ENCODE peak calls at places on chromosomes 1 and 21, in five cellular contexts. F, C, E, U and Y are unnamed samples.

GRCh38 chr1:10796029-10796944 is at the start of gene CASZ1:
- DNase-seq in F (peak; percentile 89), C (peak; percentile 86), E (peak; percentile 89), U (peak; percentile 89), Y (peak; percentile 94)

GRCh38 chr1:169745015-169745861 is 11.4 kb upstream of the SELE start:
- DNase-seq in F (no peak), C (no peak), E (no peak), U (peak; percentile 83), Y (no peak)

GRCh38 chr1:6419397-6419802 is 319 bp downstream of the HES2 start:
- DNase-seq in F (no peak), C (no peak), E (no peak), U (no peak), Y (no peak)

GRCh38 chr21:41361786-41362604 is at the start of gene MX2:
- DNase-seq in F (peak; percentile 48), C (peak; percentile 93), E (no peak), U (peak; percentile 25), Y (peak; percentile 71)

GRCh38 chr1:41232305-41232704 is 9.8 kb downstream of the SCMH1 start:
- DNase-seq in F (no peak), C (no peak), E (no peak), U (no peak), Y (no peak)

GRCh38 chr21:29441651-29442050 is 142.9 kb downstream of the BACH1 start:
- DNase-seq in F (no peak), C (no peak), E (no peak), U (peak; percentile 13), Y (no peak)

GRCh38 chr1:160777486-160778089 is 18.4 kb upstream of the LY9 start:
- DNase-seq in F (peak; percentile 70), C (peak; percentile 4), E (peak; percentile 46), U (no peak), Y (peak; percentile 70)

GRCh38 chr1:112337028-112337531 is 58.9 kb upstream of the CTTNBP2NL start:
- DNase-seq in F (peak; percentile 38), C (peak; percentile 62), E (peak; percentile 53), U (no peak), Y (no peak)

GRCh38 chr1:165228676-165229075 is 127.8 kb downstream of the LMX1A start:
- DNase-seq in F (peak; percentile 33), C (no peak), E (peak; percentile 42), U (no peak), Y (no peak)

GRCh38 chr1:209884665-209885117 is 53.3 kb upstream of the SYT14 start:
- DNase-seq in F (peak; percentile 98), C (peak; percentile 99), E (no peak), U (peak; percentile 99), Y (peak; percentile 89)

GRCh38 chr1:22163137-22163536 is 20.2 kb upstream of the WNT4 start:
- DNase-seq in F (no peak), C (no peak), E (no peak), U (no peak), Y (no peak)

GRCh38 chr1:107682467-107682866 is 282.5 kb downstream of the VAV3 start:
- DNase-seq in F (peak; percentile 93), C (peak; percentile 76), E (no peak), U (no peak), Y (no peak)

GRCh38 chr1:58545591-58546519 is 671 bp downstream of the OMA1 start:
- DNase-seq in F (peak; percentile 65), C (peak; percentile 86), E (peak; percentile 67), U (peak; percentile 62), Y (peak; percentile 91)

GRCh38 chr1:110233861-110234260 is 23.7 kb downstream of the KCNC4 start:
- DNase-seq in F (no peak), C (no peak), E (no peak), U (no peak), Y (no peak)

GRCh38 chr1:12174789-12175455 is 8.1 kb downstream of the TNFRSF1B start:
- DNase-seq in F (no peak), C (peak; percentile 65), E (peak; percentile 43), U (no peak), Y (no peak)

GRCh38 chr1:247576514-247576913 is 11.6 kb upstream of the OR2G2 start:
- DNase-seq in F (peak; percentile 82), C (peak; percentile 11), E (no peak), U (no peak), Y (no peak)

GRCh38 chr1:218553197-218553596 is 208.1 kb downstream of the TGFB2 start:
- DNase-seq in F (peak; percentile 73), C (peak; percentile 52), E (no peak), U (no peak), Y (no peak)

GRCh38 chr1:17438176-17438976 is 1.1 kb downstream of the RCC2 start:
- DNase-seq in F (peak; percentile 53), C (peak; percentile 62), E (peak; percentile 75), U (peak; percentile 48), Y (no peak)

GRCh38 chr1:17438977-17439249 is 564 bp downstream of the RCC2 start:
- DNase-seq in F (no peak), C (no peak), E (peak; percentile 48), U (no peak), Y (no peak)

GRCh38 chr1:17440827-17441168 is 1.3 kb upstream of the RCC2 start:
- DNase-seq in F (peak; percentile 8), C (no peak), E (no peak), U (no peak), Y (no peak)

GRCh38 chr1:17440074-17440826 is 773 bp upstream of the RCC2 start:
- DNase-seq in F (no peak), C (no peak), E (no peak), U (no peak), Y (no peak)

DNA sequence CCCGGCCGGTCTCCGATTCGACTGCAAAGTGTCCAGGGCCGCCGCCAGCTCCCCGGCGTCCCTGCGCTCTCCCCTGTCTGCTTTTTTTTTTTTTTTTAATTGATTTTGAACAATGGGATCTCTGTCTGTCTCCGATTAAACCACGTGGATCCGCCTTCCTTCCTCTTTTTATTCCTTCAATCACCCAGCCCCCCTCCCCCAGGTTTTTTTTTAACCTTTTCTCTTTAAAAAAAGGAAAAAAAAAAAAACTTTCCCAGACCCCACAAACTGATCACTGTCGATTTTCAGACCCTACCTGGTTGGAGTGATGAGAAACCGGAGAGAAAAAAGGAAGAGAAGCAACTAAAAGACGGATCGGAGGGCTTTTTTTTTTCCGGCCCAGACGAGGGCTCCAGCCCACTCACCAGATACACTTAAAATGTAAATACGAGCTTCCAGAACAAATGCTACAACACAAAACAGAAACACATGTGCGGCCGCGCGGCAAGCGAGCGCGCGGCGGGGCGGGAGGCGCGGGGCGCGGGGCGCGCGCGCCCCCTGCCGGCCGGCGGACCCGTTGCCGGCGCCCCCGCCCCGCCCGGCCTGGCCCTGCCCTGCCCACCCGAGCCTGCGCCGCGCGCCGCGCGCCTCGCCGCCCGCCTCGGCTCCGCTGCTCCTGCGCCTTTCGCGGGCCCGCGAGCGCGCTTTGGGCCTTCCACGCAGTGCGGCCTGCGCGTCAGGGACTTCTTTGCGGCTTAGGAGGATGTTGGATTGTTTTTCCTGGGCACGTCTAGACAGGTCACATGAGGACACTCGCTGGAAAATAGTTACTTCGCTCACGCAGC is at the start of gene RCC2:
- DNase-seq in F (peak; percentile 63), C (peak; percentile 88), E (peak; percentile 60), U (peak; percentile 79), Y (peak; percentile 91)
- TF ChIP-seq CTCF in F (no peak), C (no peak), E (no peak), U (no peak), Y (no peak)

DNA sequence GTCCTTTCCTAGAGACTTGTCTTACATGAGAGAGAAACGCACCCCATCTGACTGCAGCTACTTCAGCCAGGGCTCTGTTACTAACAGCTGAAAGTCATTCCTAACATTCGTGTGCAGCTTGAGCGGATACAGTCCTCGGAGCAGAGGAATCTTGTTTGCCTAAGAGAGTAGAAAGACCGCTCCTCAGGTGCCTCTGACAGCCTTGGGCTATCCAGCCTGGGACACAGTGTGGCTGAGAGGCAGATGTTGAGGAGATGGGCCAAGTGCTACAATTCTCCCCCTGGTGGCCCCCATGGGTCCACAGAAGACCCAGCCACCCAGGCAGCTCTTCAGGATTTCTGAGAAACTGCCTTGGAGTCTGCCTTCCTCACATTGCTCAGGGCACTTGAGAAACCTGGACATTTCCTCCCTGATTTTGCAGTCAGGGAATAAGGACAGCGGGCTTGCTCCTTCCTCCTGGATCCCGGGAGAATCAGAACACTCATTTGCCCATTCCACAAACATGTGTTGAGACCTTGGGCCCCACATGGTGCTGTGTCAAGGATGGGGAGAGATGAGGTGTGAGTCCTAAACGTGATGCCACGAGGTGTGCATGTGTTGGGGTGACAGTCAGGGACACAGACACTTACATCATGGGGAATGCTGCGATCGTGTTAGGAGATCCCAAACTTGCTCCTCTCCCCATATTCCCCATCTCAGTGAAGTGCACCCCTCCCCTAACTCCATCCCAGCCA is 13.1 kb downstream of the TRIM62 start:
- DNase-seq in F (no peak), C (no peak), E (no peak), U (no peak), Y (no peak)
- TF ChIP-seq CTCF in F (no peak), C (no peak), E (no peak), U (no peak), Y (peak; percentile 36)

GRCh38 chr1:18045206-18045605 is 62.4 kb upstream of the IGSF21 start:
- DNase-seq in F (no peak), C (no peak), E (no peak), U (no peak), Y (no peak)

GRCh38 chr1:18045654-18046053 is 61.9 kb upstream of the IGSF21 start:
- DNase-seq in F (no peak), C (no peak), E (no peak), U (no peak), Y (no peak)

GRCh38 chr1:18038051-18038450 is 69.5 kb upstream of the IGSF21 start:
- DNase-seq in F (no peak), C (no peak), E (no peak), U (no peak), Y (no peak)

GRCh38 chr1:18041107-18041506 is 66.5 kb upstream of the IGSF21 start:
- DNase-seq in F (no peak), C (no peak), E (no peak), U (no peak), Y (no peak)

DNA sequence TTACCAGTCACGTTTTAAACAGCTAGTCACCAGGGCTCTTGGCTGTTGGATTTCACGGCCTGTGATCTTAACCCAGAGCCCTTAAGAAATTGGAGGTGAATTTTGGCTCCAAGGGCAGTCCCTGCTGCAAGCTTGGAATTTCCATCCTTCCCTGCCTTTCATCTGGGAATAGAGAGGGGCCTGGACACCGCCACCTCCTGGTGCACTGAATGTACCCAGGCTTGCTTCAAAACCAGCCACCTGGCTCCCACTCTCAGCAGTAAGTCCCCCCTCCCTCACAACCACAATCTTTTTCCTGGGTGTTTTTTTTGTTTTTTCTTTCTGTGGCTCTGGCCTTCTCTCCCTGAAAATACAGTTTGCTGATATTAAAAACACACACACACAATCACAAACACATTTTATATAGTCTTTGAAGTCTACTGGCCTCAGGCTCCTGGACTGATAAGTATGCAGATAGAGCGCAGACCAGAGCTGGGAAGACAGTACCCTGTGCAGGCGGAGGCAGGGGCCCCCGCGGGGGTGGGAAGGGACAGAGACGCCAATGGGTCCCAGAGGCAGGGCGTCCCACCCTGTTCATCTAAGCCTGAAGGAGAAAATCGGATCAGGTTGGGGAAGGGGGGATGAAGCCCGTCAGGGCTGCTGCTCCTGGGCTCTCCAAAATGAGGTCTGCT is 65.8 kb upstream of the IGSF21 start:
- DNase-seq in F (no peak), C (no peak), E (peak; percentile 8), U (no peak), Y (no peak)
- TF ChIP-seq CTCF in F (peak; percentile 26), C (no peak), E (no peak), U (no peak), Y (no peak)

GRCh38 chr1:39238476-39238875 is 34.0 kb downstream of the MACF1 start:
- DNase-seq in F (peak; percentile 30), C (peak; percentile 38), E (no peak), U (peak; percentile 78), Y (no peak)

DNA sequence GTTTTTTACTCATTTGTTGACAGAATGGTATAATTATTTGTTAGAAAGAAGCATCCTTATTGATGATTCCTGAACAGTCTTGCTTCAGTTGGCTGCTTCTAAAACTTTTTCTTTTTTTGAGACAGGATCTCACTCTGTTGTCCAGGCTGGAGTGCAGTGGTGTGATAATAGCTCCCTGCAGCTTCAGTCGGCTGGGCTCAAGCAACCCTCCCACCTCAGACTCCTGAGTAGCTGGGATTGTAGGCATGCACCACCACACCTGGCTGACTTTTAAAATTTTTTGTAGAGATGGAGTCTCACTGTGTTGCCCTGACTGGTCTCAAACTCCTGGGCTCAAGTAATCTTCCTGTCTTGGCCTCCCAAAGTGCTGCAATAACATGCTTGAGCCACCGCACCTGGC is 38.8 kb downstream of the MACF1 start:
- DNase-seq in F (no peak), C (no peak), E (no peak), U (no peak), Y (no peak)
- TF ChIP-seq CTCF in F (no peak), C (no peak), E (no peak), U (no peak), Y (no peak)